ENCODE peak calls at places on chromosomes 11 and 22, in seven cellular contexts. H, I, O, Z, P, U and F are unnamed samples.

GRCh38 chr11:15580056-15580774 is 465.5 kb downstream of the INSC start:
- DNase-seq in I (peak), P (no peak), H (no peak), U (no peak), O (no peak), Z (no peak), F (no peak)

GRCh38 chr11:104098555-104098954 is 62.1 kb downstream of the DDI1 start:
- DNase-seq in I (no peak), H (no peak), P (no peak), Z (no peak), O (no peak), U (no peak), F (no peak)

GRCh38 chr11:134270250-134270714 is 5.9 kb upstream of the GLB1L3 start:
- DNase-seq in O (peak), Z (no peak), U (no peak), H (peak), P (no peak), I (peak), F (peak)

GRCh38 chr22:39382410-39382809 is 17.2 kb upstream of the TAB1 start:
- DNase-seq in U (no peak), P (no peak), Z (no peak), I (no peak), H (no peak), O (no peak), F (no peak)

GRCh38 chr11:113256431-113257227 is 57.8 kb upstream of the TTC12 start:
- DNase-seq in U (no peak), O (no peak), P (no peak), Z (no peak), I (no peak), H (no peak), F (no peak)

GRCh38 chr11:71281901-71282300 is 29.5 kb upstream of the SHANK2 start:
- DNase-seq in O (no peak), I (no peak), P (no peak), U (no peak), H (no peak), Z (peak), F (no peak)

GRCh38 chr22:43118953-43119458 is 8.5 kb downstream of the BIK start:
- DNase-seq in U (no peak), P (no peak), Z (peak), I (no peak), H (no peak), O (no peak), F (no peak)

GRCh38 chr22:19632671-19633148 is 81.6 kb upstream of the SEPTIN5 start:
- DNase-seq in P (no peak), H (no peak), Z (no peak), O (no peak), I (no peak), U (no peak), F (no peak)

GRCh38 chr11:75850787-75851186 is 35.8 kb downstream of the UVRAG start:
- DNase-seq in O (peak), H (no peak), U (peak), Z (no peak), I (no peak), P (no peak), F (no peak)

GRCh38 chr11:101128571-101129202 is 926 bp downstream of the PGR start:
- DNase-seq in P (no peak), U (peak), Z (no peak), O (peak), H (no peak), I (peak), F (no peak)

GRCh38 chr11:74055938-74056337 is 47.1 kb upstream of the UCP3 start:
- DNase-seq in I (no peak), H (no peak), P (peak), Z (no peak), U (peak), O (no peak), F (peak)

GRCh38 chr22:43370045-43370444 is 26.9 kb upstream of the SCUBE1 start:
- DNase-seq in H (no peak), O (no peak), Z (no peak), P (no peak), U (no peak), I (no peak), F (no peak)

GRCh38 chr11:103682318-103683184 is 353.9 kb upstream of the DDI1 start:
- DNase-seq in I (peak), Z (peak), P (peak), H (peak), U (peak), O (peak), F (peak)

GRCh38 chr11:17164361-17165246 is 43.2 kb downstream of the PIK3C2A start:
- DNase-seq in O (no peak), U (peak), I (no peak), P (peak), Z (no peak), H (peak), F (no peak)

GRCh38 chr11:120209750-120210650 is 832 bp upstream of the OAF start:
- DNase-seq in H (no peak), U (peak), O (peak), Z (no peak), P (no peak), I (no peak), F (no peak)

GRCh38 chr11:3710485-3711259 is 39.5 kb upstream of the CHRNA10 start:
- DNase-seq in I (no peak), O (no peak), P (peak), H (no peak), Z (no peak), U (peak), F (no peak)

GRCh38 chr11:45208135-45208534 is 61.7 kb downstream of the PRDM11 start:
- DNase-seq in Z (no peak), P (no peak), O (no peak), H (no peak), I (no peak), U (no peak), F (no peak)

GRCh38 chr11:107651672-107652071 is 60.2 kb downstream of the SLN start:
- DNase-seq in I (no peak), P (no peak), Z (no peak), U (peak), H (no peak), O (peak), F (peak)

GRCh38 chr22:39343259-39344045 is 6.3 kb upstream of the SYNGR1 start:
- DNase-seq in P (peak), U (peak), O (peak), I (peak), H (peak), Z (peak), F (peak)

GRCh38 chr11:85815186-85815911 is 4.4 kb upstream of the SYTL2 start:
- DNase-seq in O (no peak), I (no peak), Z (no peak), U (no peak), H (no peak), P (peak), F (peak)

GRCh38 chr11:88292156-88292844 is 45.2 kb downstream of the CTSC start:
- DNase-seq in I (no peak), O (no peak), H (no peak), P (peak), U (no peak), Z (peak), F (peak)

GRCh38 chr11:19661827-19662226 is 50.8 kb upstream of the NAV2 start:
- DNase-seq in P (no peak), Z (no peak), U (no peak), H (no peak), O (no peak), I (no peak), F (no peak)

GRCh38 chr11:125593113-125593761 is 585 bp downstream of the STT3A start:
- DNase-seq in P (peak), H (peak), O (no peak), U (peak), Z (peak), I (peak), F (peak)

GRCh38 chr22:28955817-28956216 is 72.4 kb downstream of the ZNRF3 start:
- DNase-seq in Z (no peak), O (no peak), P (peak), U (peak), H (peak), I (no peak), F (no peak)

GRCh38 chr22:41842996-41843970 is 10.4 kb downstream of the SREBF2 start:
- DNase-seq in Z (no peak), I (no peak), P (no peak), H (no peak), O (no peak), U (no peak), F (peak)

GRCh38 chr22:38467904-38468760 is at the start of gene KDELR3:
- DNase-seq in I (peak), P (peak), U (peak), H (no peak), Z (peak), O (peak), F (peak)

GRCh38 chr11:104090767-104091166 is 54.3 kb downstream of the DDI1 start:
- DNase-seq in H (no peak), U (no peak), O (peak), Z (no peak), I (no peak), P (no peak), F (no peak)

GRCh38 chr22:46596032-46596441 is 24.1 kb upstream of the GRAMD4 start:
- DNase-seq in Z (no peak), P (no peak), U (peak), I (no peak), H (no peak), O (peak), F (no peak)

DNA sequence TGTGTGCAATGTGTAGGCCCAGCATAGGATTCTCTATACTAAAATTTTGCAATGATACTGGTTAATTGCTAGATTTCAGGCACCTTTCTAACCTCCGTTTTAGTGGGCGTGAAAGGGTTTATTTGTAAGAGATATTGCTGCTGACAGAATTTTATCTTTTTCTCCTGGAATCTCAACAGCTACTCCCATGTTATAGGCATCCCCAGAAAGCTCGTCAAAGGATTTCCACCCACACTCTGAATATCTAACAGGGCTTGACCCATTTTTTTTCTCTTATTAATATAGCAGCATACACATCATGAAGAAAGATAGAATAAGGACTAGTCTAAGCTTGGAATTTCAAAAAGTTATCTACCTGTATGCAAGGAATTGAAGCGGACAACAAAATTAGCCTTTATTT is 124.5 kb downstream of the METTL15 start:
- DNase-seq in P (no peak), Z (no peak), O (no peak), U (no peak), I (no peak), H (no peak), F (no peak)
- H3K9ac ChIP-seq in P (no peak), Z (no peak), O (no peak), U (no peak), I (no peak), H (no peak), F (no peak)

DNA sequence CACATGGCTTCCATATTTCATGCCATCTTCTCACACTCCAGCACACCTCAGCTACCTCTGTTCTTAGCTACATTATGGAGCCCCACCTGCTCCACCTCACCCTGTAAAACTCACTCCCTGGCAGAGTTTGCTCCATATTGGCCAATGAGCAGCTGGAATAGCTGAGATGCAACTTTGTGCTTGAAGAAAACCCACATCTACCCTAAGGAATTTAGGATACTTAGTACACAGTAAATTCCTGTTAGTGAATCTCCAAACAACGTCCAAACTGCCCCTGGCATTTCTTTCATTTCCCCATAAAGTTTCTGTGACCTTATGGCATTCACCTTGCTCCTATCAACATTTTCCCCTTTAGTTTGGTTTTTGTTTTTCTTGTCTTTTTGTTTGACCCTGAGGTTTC is 2.2 kb upstream of the VWCE start:
- DNase-seq in U (peak), O (no peak), Z (no peak), P (no peak), I (no peak), H (no peak), F (no peak)
- H3K9ac ChIP-seq in U (peak), O (no peak), Z (no peak), P (no peak), I (no peak), H (no peak), F (no peak)

GRCh38 chr11:58940028-58940427 is 740 bp downstream of the GLYATL1 start:
- DNase-seq in U (no peak), P (no peak), I (no peak), O (no peak), H (no peak), Z (no peak), F (no peak)

GRCh38 chr11:58941838-58942237 is 2.5 kb downstream of the GLYATL1 start:
- DNase-seq in P (no peak), Z (no peak), U (no peak), H (no peak), I (no peak), O (no peak), F (no peak)

GRCh38 chr11:58939277-58939676 is at the start of gene GLYATL1:
- DNase-seq in H (no peak), I (no peak), P (no peak), U (no peak), Z (no peak), O (no peak), F (no peak)

GRCh38 chr11:58934945-58935513 is 4.3 kb upstream of the GLYATL1 start:
- DNase-seq in I (no peak), O (no peak), P (no peak), U (no peak), H (no peak), Z (no peak), F (no peak)

DNA sequence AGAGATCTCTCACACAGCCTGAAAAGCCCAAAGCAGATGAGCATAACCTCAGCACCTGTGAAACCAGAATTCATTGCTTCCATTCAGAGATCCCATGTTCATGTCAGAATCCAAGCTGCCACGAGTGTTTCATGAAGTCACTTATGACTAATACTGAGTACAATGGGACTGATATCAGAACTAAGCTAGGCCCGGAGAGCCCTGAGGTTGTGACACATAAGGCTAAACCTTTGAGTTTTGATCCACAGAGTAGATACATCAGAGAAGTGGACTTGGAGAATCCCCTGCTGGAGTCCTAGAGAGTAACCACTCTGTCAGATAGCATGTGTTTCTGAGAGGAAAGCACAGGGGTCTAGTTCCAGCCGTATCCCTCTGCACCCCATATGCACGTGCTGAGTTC is 890 bp upstream of the GLYATL1 start:
- DNase-seq in I (no peak), Z (no peak), U (no peak), P (no peak), H (no peak), O (no peak), F (no peak)
- H3K9ac ChIP-seq in I (no peak), Z (no peak), U (no peak), P (no peak), H (no peak), O (no peak), F (no peak)

GRCh38 chr22:35148381-35148780 is 82.4 kb downstream of the ISX start:
- DNase-seq in Z (no peak), O (no peak), U (no peak), P (no peak), H (no peak), I (no peak), F (no peak)
- H3K9ac ChIP-seq in Z (no peak), O (no peak), U (no peak), P (no peak), H (no peak), I (no peak), F (no peak)

GRCh38 chr22:31215018-31215535 is 3.0 kb downstream of the LIMK2 start:
- DNase-seq in H (no peak), Z (peak), O (no peak), P (no peak), I (no peak), U (no peak), F (no peak)
- H3K9ac ChIP-seq in H (no peak), Z (peak), O (no peak), P (no peak), I (no peak), U (no peak), F (no peak)

GRCh38 chr11:67468835-67469811 is at the start of gene TMEM134:
- DNase-seq in U (peak), H (peak), O (peak), Z (peak), I (peak), P (peak), F (peak)

GRCh38 chr11:67468056-67468455 is 995 bp downstream of the TMEM134 start:
- DNase-seq in U (no peak), I (no peak), Z (peak), H (no peak), O (no peak), P (no peak), F (peak)

GRCh38 chr11:67468509-67468834 is 579 bp downstream of the TMEM134 start:
- DNase-seq in O (peak), U (no peak), Z (peak), I (no peak), H (no peak), P (no peak), F (no peak)

GRCh38 chr11:67466367-67466766 is 2.7 kb downstream of the TMEM134 start:
- DNase-seq in I (no peak), P (no peak), Z (no peak), H (no peak), O (no peak), U (no peak), F (no peak)

GRCh38 chr11:67466962-67467771 is 1.9 kb downstream of the TMEM134 start:
- DNase-seq in U (no peak), O (no peak), P (no peak), Z (no peak), I (no peak), H (no peak), F (no peak)
- H3K9ac ChIP-seq in U (peak), O (no peak), P (no peak), Z (peak), I (peak), H (no peak), F (peak)

GRCh38 chr11:46698597-46698996 is 1.8 kb downstream of the ARHGAP1 start:
- DNase-seq in Z (no peak), P (no peak), I (peak), H (no peak), U (peak), O (no peak), F (no peak)
- H3K9ac ChIP-seq in Z (peak), P (no peak), I (no peak), H (no peak), U (peak), O (no peak), F (no peak)